ENCODE peak calls at places on chromosomes 3 and 15, in six cellular contexts. Q, R, S, W, V and C are unnamed samples.

GRCh38 chr3:9769426-9770275 is at the start of gene CAMK1:
- DNase-seq in Q (peak; percentile 50), R (peak; percentile 40), S (peak; percentile 84), W (peak; percentile 35), V (peak; percentile 33), C (peak; percentile 61)

GRCh38 chr3:129065727-129066087 is 5.1 kb downstream of the GP9 start:
- DNase-seq in Q (no peak), R (no peak), S (no peak), W (no peak), V (no peak), C (no peak)

GRCh38 chr3:96266395-96267187 is 547.8 kb upstream of the EPHA6 start:
- DNase-seq in Q (peak; percentile 3), R (no peak), S (no peak), W (peak; percentile 19), V (no peak), C (peak; percentile 41)

GRCh38 chr3:115363071-115363470 is 216.0 kb upstream of the ZBTB20 start:
- DNase-seq in Q (no peak), R (no peak), S (no peak), W (peak; percentile 69), V (no peak), C (no peak)

GRCh38 chr15:80750591-80750990 is 28.6 kb upstream of the CEMIP start:
- DNase-seq in Q (no peak), R (no peak), S (no peak), W (no peak), V (no peak), C (no peak)

GRCh38 chr15:39429898-39430357 is 151.0 kb upstream of the THBS1 start:
- DNase-seq in Q (peak; percentile 3), R (no peak), S (no peak), W (peak; percentile 74), V (no peak), C (peak; percentile 57)

GRCh38 chr3:12141350-12141749 is 17.4 kb downstream of the TIMP4 start:
- DNase-seq in Q (no peak), R (no peak), S (no peak), W (no peak), V (no peak), C (no peak)

GRCh38 chr3:147015334-147015733 is 391.0 kb downstream of the ZIC4 start:
- DNase-seq in Q (no peak), R (no peak), S (no peak), W (no peak), V (no peak), C (no peak)

GRCh38 chr15:55823191-55823670 is 80.3 kb upstream of the PRTG start:
- DNase-seq in Q (peak; percentile 76), R (no peak), S (no peak), W (peak; percentile 70), V (no peak), C (no peak)

GRCh38 chr3:9290556-9290955 is 41.1 kb upstream of the SRGAP3 start:
- DNase-seq in Q (no peak), R (no peak), S (no peak), W (no peak), V (no peak), C (no peak)

GRCh38 chr3:110564674-110565073 is 506.9 kb upstream of the NECTIN3 start:
- DNase-seq in Q (no peak), R (no peak), S (no peak), W (no peak), V (no peak), C (no peak)

GRCh38 chr3:151431940-151432339 is 28.9 kb downstream of the IGSF10 start:
- DNase-seq in Q (no peak), R (no peak), S (no peak), W (peak; percentile 86), V (no peak), C (no peak)

GRCh38 chr15:86183765-86184491 is 104.3 kb downstream of the AGBL1 start:
- DNase-seq in Q (no peak), R (no peak), S (peak; percentile 49), W (no peak), V (peak; percentile 37), C (no peak)